ENCODE peak calls at places on chromosomes 3 and 15, in four cellular contexts. H is sigmoid colon, D is aorta, F is GM23248. O is an unnamed sample. For H3K27me3, the result is how much of the 10 kb centered on the place peaks cover.

GRCh38 chr3:17820704-17821103 is 78.3 kb upstream of the TBC1D5 start:
- DNase-seq in H (no peak), D (no peak), F (no peak), O (no peak)

GRCh38 chr15:57865294-57865693 is 158.8 kb downstream of the POLR2M start:
- DNase-seq in H (no peak), D (no peak), F (peak), O (no peak)

GRCh38 chr3:116070102-116070501 is 375.2 kb downstream of the LSAMP start:
- DNase-seq in H (no peak), D (no peak), F (no peak), O (no peak)

GRCh38 chr15:61892140-61892539 is 168.1 kb downstream of the VPS13C start:
- DNase-seq in H (no peak), D (no peak), F (no peak), O (no peak)

GRCh38 chr15:83398591-83398990 is 48.5 kb upstream of the SH3GL3 start:
- DNase-seq in H (no peak), D (no peak), F (peak), O (no peak)

GRCh38 chr3:57980416-57980815 is 27.8 kb upstream of the FLNB start:
- DNase-seq in H (no peak), D (no peak), F (no peak), O (no peak)

GRCh38 chr3:126340596-126340942 is 16.6 kb downstream of the KLF15 start:
- DNase-seq in H (peak), D (peak), F (no peak), O (no peak)

GRCh38 chr3:64634461-64634860 is 53.3 kb downstream of the ADAMTS9 start:
- DNase-seq in H (no peak), D (no peak), F (no peak), O (no peak)

GRCh38 chr15:57708047-57708446 is 1.5 kb downstream of the POLR2M start:
- DNase-seq in H (no peak), D (no peak), F (peak), O (no peak)

GRCh38 chr3:30664884-30665283 is 58.5 kb downstream of the TGFBR2 start:
- DNase-seq in H (no peak), D (no peak), F (no peak), O (no peak)

GRCh38 chr3:69065318-69065964 is 13.3 kb upstream of the TMF1 start:
- DNase-seq in H (no peak), D (no peak), F (no peak), O (no peak)

GRCh38 chr3:186996356-186996755 is 66.0 kb downstream of the ST6GAL1 start:
- DNase-seq in H (no peak), D (no peak), F (no peak), O (no peak)

GRCh38 chr3:150763841-150764483 is 993 bp upstream of the SIAH2 start:
- DNase-seq in H (peak), D (peak), F (peak), O (peak)

GRCh38 chr3:49133226-49133951 is 539 bp upstream of the LAMB2 start:
- DNase-seq in H (peak), D (peak), F (peak), O (peak)

DNA sequence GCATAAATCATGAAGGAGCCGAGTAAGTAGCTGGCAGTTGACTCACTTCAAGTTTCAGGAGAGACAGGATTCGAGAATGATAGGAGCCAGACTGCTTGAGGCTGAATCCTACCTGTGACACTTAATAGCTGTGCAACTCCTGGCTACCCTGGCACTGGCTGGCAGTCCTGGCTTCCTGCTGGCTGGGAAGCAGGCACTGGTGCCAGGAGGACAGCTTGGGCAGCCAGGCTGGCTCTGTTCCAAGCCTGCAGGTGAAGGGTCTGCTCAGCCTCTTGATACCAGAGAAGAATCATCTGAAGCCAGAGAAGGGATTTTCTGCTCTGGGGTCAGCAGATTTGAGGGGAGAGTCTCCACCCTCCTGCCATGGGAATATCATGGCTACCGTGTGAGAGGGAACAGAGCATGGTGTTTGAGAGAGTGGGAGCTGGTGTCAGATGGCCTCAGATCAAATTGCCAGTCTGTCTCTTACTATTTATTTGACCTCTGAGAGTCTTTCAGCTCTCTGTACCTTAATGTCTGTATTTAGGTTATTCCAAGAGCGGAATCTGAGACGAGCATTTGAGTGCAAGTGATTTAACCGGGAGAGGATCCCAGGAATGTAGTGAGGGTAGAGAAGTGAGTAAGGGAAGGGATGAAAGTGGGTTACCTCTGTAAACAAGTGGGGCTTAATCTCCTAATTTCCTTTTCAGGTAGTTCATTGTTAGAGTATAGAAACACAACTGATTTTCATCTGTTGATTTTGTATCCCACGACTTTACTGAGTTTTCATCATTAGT is 4.5 kb upstream of the XIRP1 start:
- DNase-seq in H (no peak), D (no peak), F (no peak), O (peak)
- H3K4me3 ChIP-seq in H (no peak), D (no peak), F (no peak), O (no peak)

GRCh38 chr15:73948396-73948795 is 22.1 kb downstream of the LOXL1 start:
- DNase-seq in H (no peak), D (peak), F (no peak), O (no peak)

GRCh38 chr15:73950479-73951043 is 24.3 kb downstream of the LOXL1 start:
- DNase-seq in H (no peak), D (peak), F (peak), O (no peak)

GRCh38 chr15:73948982-73949381 is 22.7 kb downstream of the LOXL1 start:
- DNase-seq in H (no peak), D (peak), F (no peak), O (no peak)

GRCh38 chr15:73951044-73951561 is 24.8 kb downstream of the LOXL1 start:
- DNase-seq in H (peak), D (peak), F (peak), O (peak)

DNA sequence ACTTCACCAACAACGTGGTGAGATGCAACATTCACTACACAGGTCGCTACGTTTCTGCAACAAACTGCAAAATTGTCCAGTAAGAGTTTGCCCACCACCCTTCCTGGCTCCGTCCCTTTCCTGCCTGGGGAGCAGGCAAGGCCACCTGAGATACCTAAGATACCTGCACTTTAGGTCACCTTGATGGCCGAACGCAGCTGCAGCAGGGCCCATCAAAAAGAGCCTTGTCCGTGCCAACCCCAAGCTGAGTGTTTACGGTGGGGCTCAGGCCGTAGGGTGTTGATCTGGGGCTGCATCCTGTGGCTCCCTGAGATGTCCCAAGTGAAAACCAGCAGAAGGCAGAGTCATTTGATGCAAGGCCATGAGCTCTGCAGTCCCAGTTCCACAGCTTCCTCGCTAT is 23.2 kb downstream of the LOXL1 start:
- DNase-seq in H (no peak), D (peak), F (no peak), O (no peak)
- H3K27ac ChIP-seq in H (no peak), D (no peak), F (no peak), O (peak)

GRCh38 chr3:122183893-122184590 is 574 bp downstream of the CASR start:
- DNase-seq in H (no peak), D (no peak), F (no peak), O (no peak)
- H3K27me3 ChIP-seq in H (under half), D (under half), F (under half), O (half or more)

GRCh38 chr15:65412556-65412955 is 10.2 kb downstream of the IGDCC4 start:
- DNase-seq in H (no peak), D (no peak), F (no peak), O (no peak)

GRCh38 chr15:65413051-65413759 is 9.5 kb downstream of the IGDCC4 start:
- DNase-seq in H (no peak), D (peak), F (no peak), O (no peak)

GRCh38 chr15:65416845-65417416 is 5.8 kb downstream of the IGDCC4 start:
- DNase-seq in H (peak), D (peak), F (no peak), O (peak)

GRCh38 chr15:65413760-65414144 is 9.0 kb downstream of the IGDCC4 start:
- DNase-seq in H (no peak), D (peak), F (no peak), O (no peak)

GRCh38 chr15:65414841-65415621 is 7.7 kb downstream of the IGDCC4 start:
- DNase-seq in H (no peak), D (peak), F (no peak), O (peak)
- H3K4me3 ChIP-seq in H (no peak), D (no peak), F (no peak), O (no peak)

GRCh38 chr15:89578146-89578545 is 2.9 kb downstream of the TICRR start:
- DNase-seq in H (no peak), D (no peak), F (no peak), O (no peak)
- H3K27ac ChIP-seq in H (no peak), D (no peak), F (no peak), O (no peak)

O was measured in heart right ventricle.